ENCODE peak calls at places on chromosome 2, in ten cellular contexts. Z, I, R, O, Q, G, S, J, N and H are unnamed samples.

GRCh38 chr2:49028101-49028500 is 126.2 kb downstream of the FSHR start:
- DNase-seq in Z (no peak), J (no peak), O (no peak), I (no peak), S (no peak), G (no peak), R (no peak), N (no peak), Q (no peak), H (no peak)

GRCh38 chr2:60641866-60642788 is 88.7 kb upstream of the BCL11A start:
- DNase-seq in N (peak), G (peak), R (no peak), Z (no peak), S (peak), I (peak), J (no peak), O (no peak), Q (peak), H (peak)

GRCh38 chr2:36561223-36561944 is 36.6 kb downstream of the FEZ2 start:
- DNase-seq in R (no peak), N (peak), Q (peak), J (no peak), G (peak), O (no peak), I (no peak), S (peak), Z (no peak), H (no peak)

GRCh38 chr2:218995972-218996644 is 2.9 kb upstream of the CRYBA2 start:
- DNase-seq in I (peak), Z (peak), O (peak), G (peak), Q (peak), R (peak), J (peak), N (peak), S (peak), H (peak)

GRCh38 chr2:133532919-133533318 is 35.3 kb downstream of the NCKAP5 start:
- DNase-seq in S (no peak), O (no peak), J (no peak), N (no peak), Q (no peak), I (no peak), R (no peak), G (peak), Z (no peak), H (no peak)

GRCh38 chr2:28665041-28665704 is 86.5 kb upstream of the PPP1CB start:
- DNase-seq in O (peak), N (peak), Z (peak), J (no peak), S (no peak), I (no peak), Q (peak), G (peak), R (peak), H (no peak)

GRCh38 chr2:75528221-75528977 is 32.3 kb downstream of the EVA1A start:
- DNase-seq in R (no peak), G (no peak), J (no peak), Q (no peak), O (no peak), I (no peak), N (no peak), Z (no peak), S (no peak), H (no peak)

GRCh38 chr2:218357194-218358177 is 829 bp downstream of the CATIP start:
- DNase-seq in G (no peak), I (no peak), R (no peak), S (no peak), J (no peak), N (no peak), O (no peak), Q (no peak), Z (no peak), H (no peak)

GRCh38 chr2:3349211-3349693 is 28.4 kb downstream of the EIPR1 start:
- DNase-seq in N (peak), O (no peak), S (no peak), Z (no peak), G (no peak), R (no peak), Q (no peak), I (no peak), J (peak), H (no peak)

GRCh38 chr2:16622399-16622968 is 43.1 kb downstream of the CYRIA start:
- DNase-seq in O (no peak), Q (no peak), S (no peak), N (no peak), G (no peak), R (no peak), J (no peak), I (no peak), Z (no peak), H (peak)

GRCh38 chr2:127614731-127615130 is 31.2 kb upstream of the GPR17 start:
- DNase-seq in I (no peak), N (no peak), S (no peak), R (no peak), G (no peak), Q (no peak), O (no peak), Z (no peak), J (no peak), H (no peak)

GRCh38 chr2:140274891-140275290 is 1494.7 kb upstream of the NXPH2 start:
- DNase-seq in Q (no peak), G (no peak), J (no peak), Z (no peak), O (no peak), R (no peak), N (no peak), S (no peak), I (no peak), H (no peak)

GRCh38 chr2:95695613-95696012 is 103.8 kb downstream of the TRIM43 start:
- DNase-seq in O (peak), Q (no peak), J (no peak), Z (peak), G (no peak), S (no peak), I (no peak), N (no peak), R (peak), H (no peak)

GRCh38 chr2:10329880-10330699 is 27.4 kb downstream of the HPCAL1 start:
- DNase-seq in S (no peak), J (no peak), Z (no peak), N (no peak), O (no peak), Q (no peak), I (peak), G (peak), R (no peak), H (peak)

GRCh38 chr2:106104332-106105062 is 89.6 kb downstream of the UXS1 start:
- DNase-seq in O (no peak), N (no peak), R (no peak), Q (no peak), S (peak), Z (no peak), J (no peak), I (peak), G (no peak), H (peak)

GRCh38 chr2:215002500-215002899 is 135.9 kb downstream of the ABCA12 start:
- DNase-seq in R (no peak), N (peak), I (no peak), Z (no peak), Q (peak), G (peak), S (peak), J (no peak), O (no peak), H (peak)

GRCh38 chr2:8550932-8551621 is 130.8 kb upstream of the ID2 start:
- DNase-seq in I (peak), N (no peak), S (no peak), Q (no peak), Z (peak), J (no peak), G (no peak), R (peak), O (peak), H (no peak)

GRCh38 chr2:197145471-197146056 is 165.0 kb downstream of the ANKRD44 start:
- DNase-seq in N (no peak), Q (no peak), G (no peak), S (no peak), R (no peak), O (no peak), I (peak), J (no peak), Z (no peak), H (peak)

GRCh38 chr2:219155054-219155644 is 5.5 kb downstream of the NHEJ1 start:
- DNase-seq in G (peak), R (no peak), N (no peak), S (peak), Q (peak), I (peak), Z (no peak), J (no peak), O (no peak), H (peak)

GRCh38 chr2:211503856-211504255 is 947.5 kb downstream of the CPS1 start:
- DNase-seq in G (no peak), O (no peak), N (no peak), I (no peak), J (no peak), Q (no peak), S (no peak), Z (no peak), R (no peak), H (peak)

GRCh38 chr2:23668756-23669304 is 258.1 kb downstream of the ATAD2B start:
- DNase-seq in Z (no peak), I (no peak), R (no peak), G (no peak), J (no peak), Q (no peak), S (no peak), N (no peak), O (no peak), H (no peak)

GRCh38 chr2:237132799-237133198 is 47.1 kb downstream of the COPS8 start:
- DNase-seq in O (no peak), I (peak), N (no peak), Z (no peak), R (no peak), J (no peak), Q (no peak), S (peak), G (no peak), H (no peak)

GRCh38 chr2:172775319-172775718 is 39.7 kb downstream of the RAPGEF4 start:
- DNase-seq in S (no peak), Z (no peak), G (no peak), O (no peak), R (no peak), J (no peak), N (no peak), Q (no peak), I (no peak), H (no peak)

GRCh38 chr2:233056961-233057605 is 3.1 kb upstream of the INPP5D start:
- DNase-seq in N (no peak), O (no peak), J (peak), I (no peak), Z (peak), R (peak), S (no peak), G (no peak), Q (no peak), H (no peak)

GRCh38 chr2:232528746-232529445 is 2.9 kb downstream of the CHRND start:
- DNase-seq in I (peak), N (no peak), S (no peak), G (no peak), R (no peak), Q (no peak), J (peak), O (peak), Z (no peak), H (peak)

GRCh38 chr2:218904176-218904575 is 23.5 kb downstream of the WNT10A start:
- DNase-seq in I (no peak), Z (no peak), O (no peak), J (no peak), R (no peak), S (no peak), N (no peak), Q (no peak), G (no peak), H (no peak)

GRCh38 chr2:102806250-102806837 is 44.5 kb downstream of the TMEM182 start:
- DNase-seq in I (peak), R (peak), S (peak), J (no peak), Q (peak), O (peak), N (peak), G (peak), Z (peak), H (peak)

GRCh38 chr2:195659114-195659513 is 2.1 kb downstream of the SLC39A10 start:
- DNase-seq in Q (no peak), R (no peak), N (no peak), Z (no peak), I (peak), S (no peak), J (no peak), G (no peak), O (no peak), H (peak)

GRCh38 chr2:135960598-135961551 is 24.6 kb downstream of the DARS1 start:
- DNase-seq in G (no peak), R (no peak), Z (no peak), I (no peak), S (no peak), J (no peak), N (no peak), O (no peak), Q (peak), H (no peak)

GRCh38 chr2:189249171-189249570 is 69.6 kb upstream of the COL5A2 start:
- DNase-seq in G (no peak), O (no peak), N (no peak), Z (no peak), R (no peak), I (no peak), Q (peak), S (no peak), J (no peak), H (no peak)

GRCh38 chr2:241692448-241692847 is 5.8 kb upstream of the DTYMK start:
- DNase-seq in S (no peak), G (no peak), N (peak), J (no peak), R (no peak), I (no peak), Q (peak), O (peak), Z (no peak), H (no peak)

GRCh38 chr2:42089340-42089925 is 41.6 kb downstream of the PKDCC start:
- DNase-seq in N (no peak), S (peak), Q (no peak), J (peak), G (no peak), O (peak), I (peak), R (peak), Z (no peak), H (peak)

GRCh38 chr2:144522741-144523605 is 3.1 kb upstream of the ZEB2 start:
- DNase-seq in G (no peak), J (no peak), R (no peak), Q (no peak), S (no peak), I (peak), O (peak), N (no peak), Z (peak), H (no peak)

GRCh38 chr2:56077352-56077915 is 106.4 kb upstream of the CCDC85A start:
- DNase-seq in G (no peak), J (no peak), Z (no peak), R (no peak), I (peak), O (no peak), Q (no peak), N (no peak), S (peak), H (peak)

GRCh38 chr2:17877811-17878221 is 651 bp upstream of the KCNS3 start:
- DNase-seq in O (peak), Z (no peak), G (no peak), J (no peak), N (no peak), S (no peak), Q (no peak), R (no peak), I (no peak), H (no peak)

DNA sequence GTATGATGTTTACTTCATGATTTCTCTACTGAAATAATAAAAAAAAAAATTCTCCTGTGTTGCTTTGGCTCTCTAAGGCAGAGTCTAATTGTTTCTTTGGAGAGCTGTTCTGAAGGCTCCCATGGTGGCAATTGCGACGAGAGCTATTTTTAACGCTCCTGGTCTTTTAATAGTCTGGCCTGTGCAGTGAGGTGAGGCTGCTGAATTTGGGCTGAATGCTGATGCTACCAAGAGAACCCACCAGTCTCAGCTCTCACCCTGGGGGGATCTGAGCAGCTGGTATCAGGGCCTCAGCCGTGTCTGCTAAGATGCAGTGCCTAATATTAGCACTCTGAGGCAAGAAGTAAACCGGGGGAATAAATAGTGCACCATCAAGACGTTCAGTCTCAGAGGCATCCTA is 214.7 kb upstream of the PID1 start:
- DNase-seq in R (no peak), G (no peak), J (no peak), S (no peak), O (no peak), Q (no peak), N (no peak), I (no peak), Z (no peak), H (no peak)
- H3K4me3 ChIP-seq in R (no peak), G (no peak), J (no peak), S (no peak), O (no peak), Q (no peak), N (no peak), I (no peak), Z (no peak), H (no peak)

DNA sequence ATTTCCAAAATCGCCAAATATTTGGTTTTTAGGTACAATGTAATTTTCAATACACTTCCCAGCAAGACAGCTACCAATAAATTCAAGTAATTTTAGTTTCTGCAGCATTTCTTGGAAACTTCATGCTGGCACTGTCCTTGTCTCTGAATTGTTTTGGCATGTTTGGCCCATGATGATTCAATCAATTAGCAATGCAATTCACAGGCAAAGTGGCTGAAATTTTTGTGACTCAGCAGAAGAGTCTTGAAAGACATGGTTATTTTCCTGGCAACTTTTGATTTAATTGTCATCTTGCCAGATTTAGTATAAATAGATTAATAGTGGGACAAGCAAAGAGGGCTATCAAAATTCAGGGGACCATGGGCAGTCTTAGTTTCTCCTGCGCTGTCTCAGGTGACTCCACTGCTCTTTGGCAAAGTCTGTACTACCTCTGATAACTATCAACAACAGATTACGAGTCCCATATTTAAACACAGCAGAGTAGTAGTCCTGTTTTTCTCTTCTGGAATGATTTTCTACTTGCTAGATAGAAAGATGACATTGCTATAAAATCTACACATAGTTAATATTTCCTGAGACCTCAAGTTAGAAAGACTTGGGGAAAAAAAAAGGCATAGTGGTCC is 88.9 kb upstream of the CYP26B1 start:
- DNase-seq in Z (no peak), N (peak), I (no peak), Q (peak), J (no peak), S (peak), O (no peak), G (peak), R (no peak), H (no peak)
- H3K4me3 ChIP-seq in Z (no peak), N (no peak), I (no peak), Q (no peak), J (no peak), S (no peak), O (no peak), G (no peak), R (no peak), H (no peak)

GRCh38 chr2:64768426-64769033 is 114.8 kb upstream of the SERTAD2 start:
- DNase-seq in Q (no peak), O (no peak), G (no peak), S (no peak), Z (no peak), N (no peak), R (no peak), J (no peak), I (no peak), H (no peak)

GRCh38 chr2:64765160-64765805 is 111.6 kb upstream of the SERTAD2 start:
- DNase-seq in I (no peak), R (no peak), N (no peak), J (no peak), O (no peak), S (no peak), Q (no peak), Z (no peak), G (no peak), H (no peak)

GRCh38 chr2:64769392-64770044 is 115.8 kb upstream of the SERTAD2 start:
- DNase-seq in S (no peak), I (no peak), Q (no peak), N (no peak), G (no peak), R (no peak), Z (no peak), O (no peak), J (no peak), H (no peak)

GRCh38 chr2:64767670-64768425 is 114.1 kb upstream of the SERTAD2 start:
- DNase-seq in Z (peak), G (peak), Q (peak), O (peak), N (peak), I (peak), R (peak), J (peak), S (no peak), H (peak)

GRCh38 chr2:64766841-64767669 is 113.3 kb upstream of the SERTAD2 start:
- DNase-seq in J (no peak), I (no peak), G (no peak), N (no peak), S (no peak), R (no peak), Q (no peak), O (no peak), Z (no peak), H (peak)
- H3K4me3 ChIP-seq in J (peak), I (peak), G (peak), N (peak), S (peak), R (peak), Q (peak), O (peak), Z (peak), H (peak)

GRCh38 chr2:167388497-167388896 is 500.2 kb downstream of the XIRP2 start:
- DNase-seq in S (no peak), G (no peak), R (no peak), N (no peak), Q (no peak), I (no peak), Z (no peak), J (no peak), O (no peak), H (no peak)
- H3K4me3 ChIP-seq in S (no peak), G (no peak), R (no peak), N (no peak), Q (no peak), I (no peak), Z (no peak), J (no peak), O (no peak), H (no peak)

GRCh38 chr2:174668075-174668474 is 70.5 kb upstream of the WIPF1 start:
- DNase-seq in S (no peak), G (no peak), I (no peak), Z (no peak), N (no peak), R (no peak), Q (no peak), J (no peak), O (no peak), H (no peak)
- H3K4me3 ChIP-seq in S (no peak), G (no peak), I (no peak), Z (no peak), N (no peak), R (no peak), Q (no peak), J (no peak), O (no peak), H (no peak)

GRCh38 chr2:234953116-234954031 is 1.6 kb downstream of the SH3BP4 start:
- DNase-seq in O (no peak), I (no peak), N (no peak), R (peak), S (no peak), Q (no peak), J (no peak), Z (peak), G (no peak), H (no peak)

GRCh38 chr2:234952270-234953115 is 676 bp downstream of the SH3BP4 start:
- DNase-seq in I (no peak), O (no peak), G (no peak), R (peak), Q (no peak), Z (peak), S (no peak), J (peak), N (no peak), H (no peak)

GRCh38 chr2:234955091-234955511 is 3.3 kb downstream of the SH3BP4 start:
- DNase-seq in J (no peak), Q (no peak), S (no peak), O (no peak), Z (peak), I (no peak), N (no peak), R (peak), G (no peak), H (no peak)

GRCh38 chr2:234955971-234956509 is 4.2 kb downstream of the SH3BP4 start:
- DNase-seq in Z (peak), J (no peak), S (no peak), O (no peak), I (no peak), G (no peak), N (no peak), Q (no peak), R (peak), H (no peak)

GRCh38 chr2:234954551-234954992 is 2.8 kb downstream of the SH3BP4 start:
- DNase-seq in Q (no peak), S (no peak), I (no peak), J (no peak), N (peak), Z (peak), G (no peak), O (no peak), R (peak), H (no peak)
- H3K4me3 ChIP-seq in Q (peak), S (no peak), I (no peak), J (peak), N (peak), Z (no peak), G (peak), O (peak), R (peak), H (no peak)

DNA sequence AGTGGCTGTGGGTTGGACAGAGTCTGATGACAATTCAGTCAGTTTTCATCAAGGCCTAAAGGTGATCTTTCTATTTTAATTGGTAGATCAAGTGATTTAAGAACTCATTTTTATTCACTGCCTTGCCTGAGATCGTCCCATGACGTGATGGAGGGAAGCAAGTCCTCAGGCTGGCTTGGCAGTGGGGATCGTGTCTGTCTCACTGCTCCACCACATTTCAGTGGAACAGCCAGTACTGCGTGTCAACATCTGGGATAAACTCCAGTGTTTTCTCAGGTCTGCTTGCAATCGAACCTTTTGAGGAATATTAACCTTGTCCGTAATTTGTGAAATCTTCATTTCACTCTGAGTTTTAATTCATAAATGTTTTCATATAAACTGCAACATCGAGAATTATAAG is 414.6 kb upstream of the SPRED2 start:
- DNase-seq in S (no peak), J (no peak), N (no peak), Q (no peak), Z (no peak), R (peak), G (no peak), I (no peak), O (peak), H (no peak)
- H3K4me3 ChIP-seq in S (no peak), J (no peak), N (no peak), Q (no peak), Z (no peak), R (no peak), G (no peak), I (no peak), O (no peak), H (no peak)